ENCODE peak calls at places on chromosomes 7 and 10, in five cellular contexts. L, O, Q, M and K are unnamed samples.

GRCh38 chr10:129104266-129105045 is 362.6 kb upstream of the MGMT start:
- DNase-seq in L (peak), O (no peak), Q (peak), M (no peak), K (no peak)

GRCh38 chr7:50656141-50656895 is 91.1 kb upstream of the DDC start:
- DNase-seq in L (no peak), O (no peak), Q (no peak), M (no peak), K (no peak)

GRCh38 chr10:30491204-30491603 is 57.2 kb downstream of the MAP3K8 start:
- DNase-seq in L (peak), O (peak), Q (no peak), M (no peak), K (no peak)

GRCh38 chr10:106571216-106571954 is 593.1 kb downstream of the SORCS1 start:
- DNase-seq in L (peak), O (peak), Q (peak), M (no peak), K (no peak)

GRCh38 chr10:85008493-85009181 is 680.2 kb downstream of the CCSER2 start:
- DNase-seq in L (no peak), O (no peak), Q (no peak), M (no peak), K (no peak)

GRCh38 chr10:97278491-97278989 is 13.9 kb downstream of the ARHGAP19 start:
- DNase-seq in L (peak), O (peak), Q (peak), M (peak), K (no peak)

GRCh38 chr7:29953735-29954347 is 35.8 kb downstream of the SCRN1 start:
- DNase-seq in L (no peak), O (peak), Q (no peak), M (no peak), K (no peak)

GRCh38 chr10:75136346-75136745 is 24.9 kb downstream of the SAMD8 start:
- DNase-seq in L (no peak), O (no peak), Q (no peak), M (no peak), K (no peak)

GRCh38 chr7:22811746-22812280 is 10.8 kb downstream of the TOMM7 start:
- DNase-seq in L (no peak), O (no peak), Q (no peak), M (no peak), K (no peak)

GRCh38 chr7:148135106-148135505 is 455.5 kb upstream of the C7orf33 start:
- DNase-seq in L (peak), O (peak), Q (peak), M (no peak), K (no peak)

GRCh38 chr7:75856562-75856961 is 22.3 kb upstream of the RHBDD2 start:
- DNase-seq in L (no peak), O (no peak), Q (no peak), M (no peak), K (no peak)

GRCh38 chr10:105024184-105024583 is 383.1 kb downstream of the SORCS3 start:
- DNase-seq in L (no peak), O (no peak), Q (no peak), M (no peak), K (no peak)

GRCh38 chr7:133155121-133155520 is 73.2 kb upstream of the CHCHD3 start:
- DNase-seq in L (peak), O (no peak), Q (no peak), M (no peak), K (no peak)

GRCh38 chr7:150952331-150953050 is 25.6 kb downstream of the KCNH2 start:
- DNase-seq in L (no peak), O (no peak), Q (no peak), M (no peak), K (no peak)

GRCh38 chr10:88073676-88074075 is 210.3 kb downstream of the PTEN start:
- DNase-seq in L (no peak), O (no peak), Q (no peak), M (no peak), K (no peak)

GRCh38 chr7:137135654-137136350 is 207.7 kb downstream of the PTN start:
- DNase-seq in L (no peak), O (no peak), Q (no peak), M (no peak), K (no peak)

GRCh38 chr10:3397231-3397630 is 224.6 kb upstream of the PITRM1 start:
- DNase-seq in L (no peak), O (no peak), Q (peak), M (no peak), K (no peak)

GRCh38 chr10:7337431-7338171 is 73.2 kb downstream of the SFMBT2 start:
- DNase-seq in L (no peak), O (no peak), Q (no peak), M (no peak), K (no peak)

GRCh38 chr10:111347386-111348005 is 270.7 kb downstream of the ADRA2A start:
- DNase-seq in L (no peak), O (no peak), Q (no peak), M (no peak), K (no peak)

GRCh38 chr7:68841004-68841403 is 757.3 kb upstream of the AUTS2 start:
- DNase-seq in L (peak), O (no peak), Q (no peak), M (no peak), K (no peak)

GRCh38 chr7:143283344-143283743 is 1.4 kb upstream of the TMEM139 start:
- DNase-seq in L (no peak), O (no peak), Q (no peak), M (no peak), K (no peak)

GRCh38 chr10:13776861-13777301 is 190.1 kb downstream of the PRPF18 start:
- DNase-seq in L (peak), O (peak), Q (peak), M (no peak), K (no peak)

GRCh38 chr10:123284022-123284421 is 129.8 kb downstream of the BUB3 start:
- DNase-seq in L (no peak), O (no peak), Q (no peak), M (no peak), K (no peak)

GRCh38 chr7:91287685-91288084 is 23.5 kb downstream of the FZD1 start:
- DNase-seq in L (peak), O (peak), Q (peak), M (peak), K (no peak)
- TF ChIP-seq CTCF in L (no peak), O (peak), Q (peak), M (no peak), K (no peak)

GRCh38 chr7:55469271-55469681 is 103.0 kb downstream of the VOPP1 start:
- DNase-seq in L (no peak), O (no peak), Q (no peak), M (no peak), K (no peak)
- TF ChIP-seq CTCF in L (no peak), O (no peak), Q (no peak), M (no peak), K (no peak)

GRCh38 chr7:130938661-130939060 is 204.7 kb upstream of the KLF14 start:
- DNase-seq in L (no peak), O (no peak), Q (no peak), M (no peak), K (no peak)
- TF ChIP-seq CTCF in L (no peak), O (no peak), Q (no peak), M (no peak), K (no peak)

GRCh38 chr7:121351682-121352081 is 22.9 kb downstream of the WNT16 start:
- DNase-seq in L (no peak), O (no peak), Q (no peak), M (no peak), K (no peak)
- TF ChIP-seq CTCF in L (peak), O (peak), Q (peak), M (no peak), K (peak)

DNA sequence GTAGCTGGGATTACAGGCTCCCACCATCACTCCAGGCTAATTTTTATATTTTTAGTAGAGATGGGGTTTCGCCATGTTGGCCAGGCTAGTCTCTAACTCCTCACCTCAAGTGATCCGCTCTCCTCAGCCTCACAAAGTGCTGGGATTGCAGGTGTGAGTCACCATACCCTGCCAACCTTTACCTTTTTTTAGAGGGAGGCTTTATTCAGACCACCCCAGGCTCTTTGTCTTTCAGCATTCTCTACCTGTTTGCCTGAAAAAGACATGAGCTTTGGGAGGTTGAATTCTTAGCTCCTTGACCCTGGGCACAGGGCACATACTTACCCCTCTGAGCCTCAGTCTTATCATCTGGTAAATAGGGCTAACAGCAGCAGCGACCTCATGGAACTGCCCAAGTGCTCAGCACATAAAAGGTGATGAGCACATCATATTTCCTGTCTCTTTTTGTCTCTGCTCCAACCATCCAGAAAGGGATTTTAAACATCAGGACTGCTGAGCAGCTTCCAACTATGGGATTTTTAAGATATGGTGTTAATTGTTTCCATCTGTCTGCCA is 17.0 kb downstream of the FRMPD2 start:
- DNase-seq in L (no peak), O (no peak), Q (no peak), M (no peak), K (no peak)
- TF ChIP-seq CTCF in L (no peak), O (no peak), Q (no peak), M (no peak), K (no peak)

DNA sequence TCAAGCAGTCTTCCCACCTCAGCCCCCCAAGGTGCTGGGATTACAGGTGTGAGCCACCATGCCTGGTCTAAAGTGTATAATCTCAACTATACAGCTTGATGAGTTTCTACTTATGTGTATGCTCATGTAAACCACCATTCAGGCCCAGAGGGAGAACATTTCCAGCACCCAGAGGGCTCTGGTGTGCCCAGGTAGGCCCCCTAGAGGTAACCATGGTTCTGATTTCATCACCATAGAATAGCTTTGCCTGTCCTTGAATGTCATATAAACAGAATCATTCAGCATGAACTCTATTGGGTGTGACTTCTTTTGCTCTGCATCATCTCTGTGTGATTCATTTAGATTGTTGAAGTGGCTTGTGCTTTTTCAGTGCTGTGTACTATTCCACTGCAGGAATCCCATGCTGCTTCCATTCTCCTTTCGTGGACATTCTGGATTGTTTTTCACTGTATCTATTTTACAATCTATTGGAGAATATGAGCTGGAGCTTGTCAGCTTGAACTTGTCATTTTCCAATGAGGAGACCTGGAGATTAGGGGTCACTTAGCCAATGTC is 35.2 kb downstream of the COL26A1 start:
- DNase-seq in L (no peak), O (no peak), Q (no peak), M (no peak), K (no peak)
- TF ChIP-seq CTCF in L (no peak), O (no peak), Q (no peak), M (no peak), K (no peak)

DNA sequence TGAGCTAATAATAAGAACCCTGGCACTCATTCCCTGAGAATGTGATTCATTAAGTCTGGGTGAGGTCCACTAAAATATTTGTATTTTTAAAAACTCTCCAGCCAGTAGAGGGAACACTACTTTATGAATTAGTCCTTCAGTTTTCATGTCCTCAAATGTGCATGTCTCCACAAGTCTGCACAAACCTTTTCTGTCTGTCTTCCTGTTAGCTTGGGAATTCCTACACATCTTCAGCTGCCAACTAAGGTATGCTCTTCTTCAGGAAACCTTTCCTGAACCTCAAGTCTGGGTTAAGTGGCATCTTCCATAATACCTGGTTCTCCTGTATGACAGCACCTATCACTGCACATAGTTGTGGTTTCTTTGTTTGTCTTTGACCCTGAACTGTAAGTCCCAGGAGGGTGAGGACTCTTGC is 119.6 kb upstream of the MKX start:
- DNase-seq in L (no peak), O (no peak), Q (no peak), M (peak), K (no peak)
- TF ChIP-seq CTCF in L (no peak), O (no peak), Q (no peak), M (no peak), K (no peak)

DNA sequence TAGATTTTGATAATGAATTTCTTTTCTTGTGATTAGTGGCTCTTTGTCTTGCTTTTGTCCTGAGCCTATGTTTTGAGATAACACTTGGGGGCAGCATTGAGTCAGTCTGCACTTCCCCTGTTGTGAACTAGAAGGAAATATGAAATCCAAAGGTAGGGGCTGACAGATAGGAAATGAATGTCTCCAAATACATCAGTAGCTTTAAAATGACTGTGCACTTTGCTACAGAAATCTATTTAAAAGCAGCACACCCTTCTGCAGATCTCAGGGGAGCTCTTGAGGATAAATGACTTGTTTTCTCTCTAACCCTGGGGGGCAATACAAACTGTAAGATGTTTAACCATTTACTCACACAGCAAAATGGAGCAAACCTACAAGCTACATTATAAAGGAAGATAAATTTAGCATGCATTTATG is 176.0 kb upstream of the MYO3A start:
- DNase-seq in L (peak), O (peak), Q (peak), M (no peak), K (peak)
- TF ChIP-seq CTCF in L (peak), O (peak), Q (no peak), M (no peak), K (peak)